ENCODE peak calls at places on chromosomes 12 and 14, in four cellular contexts. One of them, this sample, is unnamed.

GRCh38 chr12:1800646-1801284 is 19.6 kb upstream of the LRTM2 start:
- DNase-seq in IMR-90: peak; percentile 54
- DNase-seq in ascending aorta: no peak
- DNase-seq in GM12865: peak; percentile 72
- DNase-seq in this sample: no peak

GRCh38 chr14:97381309-97381708 is 584.1 kb downstream of the VRK1 start:
- DNase-seq in IMR-90: no peak
- DNase-seq in ascending aorta: no peak
- DNase-seq in GM12865: no peak
- DNase-seq in this sample: no peak

GRCh38 chr12:2636741-2637140 is 158.0 kb upstream of the FKBP4 start:
- DNase-seq in IMR-90: no peak
- DNase-seq in ascending aorta: no peak
- DNase-seq in GM12865: no peak
- DNase-seq in this sample: no peak

GRCh38 chr12:111773801-111774551 is 7.2 kb downstream of the ALDH2 start:
- DNase-seq in IMR-90: peak; percentile 97
- DNase-seq in ascending aorta: no peak
- DNase-seq in GM12865: peak; percentile 76
- DNase-seq in this sample: peak; percentile 63

GRCh38 chr14:79064200-79064599 is 894.0 kb downstream of the NRXN3 start:
- DNase-seq in IMR-90: no peak
- DNase-seq in ascending aorta: no peak
- DNase-seq in GM12865: peak; percentile 21
- DNase-seq in this sample: no peak

GRCh38 chr12:104215638-104216297 is at the start of gene TXNRD1:
- DNase-seq in IMR-90: peak; percentile 76
- DNase-seq in ascending aorta: peak; percentile 36
- DNase-seq in GM12865: peak; percentile 92
- DNase-seq in this sample: peak; percentile 67

GRCh38 chr12:110844551-110845395 is 2.0 kb upstream of the CCDC63 start:
- DNase-seq in IMR-90: no peak
- DNase-seq in ascending aorta: no peak
- DNase-seq in GM12865: no peak
- DNase-seq in this sample: peak; percentile 50

GRCh38 chr12:60666895-60667294 is 1071.1 kb downstream of the SLC16A7 start:
- DNase-seq in IMR-90: no peak
- DNase-seq in ascending aorta: no peak
- DNase-seq in GM12865: no peak
- DNase-seq in this sample: peak; percentile 2

GRCh38 chr14:20684662-20685456 is 499 bp downstream of the RNASE4 start:
- DNase-seq in IMR-90: peak; percentile 43
- DNase-seq in ascending aorta: no peak
- DNase-seq in GM12865: no peak
- DNase-seq in this sample: peak; percentile 64

GRCh38 chr14:56273151-56273550 is 154.9 kb downstream of the PELI2 start:
- DNase-seq in IMR-90: peak; percentile 59
- DNase-seq in ascending aorta: no peak
- DNase-seq in GM12865: no peak
- DNase-seq in this sample: peak; percentile 86

GRCh38 chr12:109154485-109155438 is 38.4 kb downstream of the ACACB start:
- DNase-seq in IMR-90: peak; percentile 53
- DNase-seq in ascending aorta: peak; percentile 63
- DNase-seq in GM12865: peak; percentile 81
- DNase-seq in this sample: peak; percentile 88

GRCh38 chr12:1920971-1921370 is 2.5 kb upstream of the CACNA2D4 start:
- DNase-seq in IMR-90: no peak
- DNase-seq in ascending aorta: no peak
- DNase-seq in GM12865: no peak
- DNase-seq in this sample: no peak

DNA sequence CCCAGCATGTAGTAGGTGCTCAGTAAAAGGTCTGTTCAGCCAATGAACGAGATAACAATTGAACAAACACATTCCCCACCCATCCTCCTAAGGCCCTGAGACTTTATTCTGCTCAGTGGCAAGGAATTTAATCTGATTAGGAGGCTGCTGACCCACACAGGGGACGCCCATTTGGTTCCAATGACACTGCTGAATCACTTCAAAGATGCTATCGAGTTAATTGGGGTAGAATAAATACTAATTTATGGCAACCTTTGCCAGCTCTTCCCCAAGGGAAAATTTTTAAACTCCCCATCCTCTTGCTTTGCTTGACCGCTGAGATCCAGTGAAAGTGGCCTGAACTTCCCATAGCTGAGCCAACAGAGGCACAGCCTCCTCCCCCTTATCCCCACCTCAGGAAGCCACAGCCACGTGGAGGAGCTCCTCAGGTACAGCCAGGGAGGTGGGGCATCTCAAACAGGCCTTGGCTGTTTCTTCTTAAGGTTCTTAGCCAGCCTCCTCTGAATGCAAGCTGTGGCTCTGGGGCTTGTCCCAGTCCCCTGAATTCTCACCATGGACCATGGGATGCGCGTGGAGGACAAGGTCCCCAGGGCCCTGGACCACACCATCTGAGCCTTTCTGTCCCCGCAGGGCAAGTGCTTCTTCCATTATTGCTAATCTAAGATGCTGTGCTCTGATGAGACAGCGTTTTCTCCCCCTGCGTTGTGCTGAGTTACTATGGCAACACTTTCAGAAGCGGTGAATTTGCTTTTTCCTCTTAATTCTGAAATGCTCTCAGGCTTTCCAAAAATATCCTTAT is 26.7 kb downstream of the C14orf132 start:
- DNase-seq in IMR-90: no peak
- DNase-seq in ascending aorta: no peak
- DNase-seq in GM12865: peak; percentile 54
- DNase-seq in this sample: no peak
- H3K4me3 ChIP-seq in IMR-90: no peak overlapping the region
- H3K4me3 ChIP-seq in ascending aorta: no peak overlapping the region
- H3K4me3 ChIP-seq in GM12865: no peak overlapping the region
- H3K4me3 ChIP-seq in this sample: no peak overlapping the region

DNA sequence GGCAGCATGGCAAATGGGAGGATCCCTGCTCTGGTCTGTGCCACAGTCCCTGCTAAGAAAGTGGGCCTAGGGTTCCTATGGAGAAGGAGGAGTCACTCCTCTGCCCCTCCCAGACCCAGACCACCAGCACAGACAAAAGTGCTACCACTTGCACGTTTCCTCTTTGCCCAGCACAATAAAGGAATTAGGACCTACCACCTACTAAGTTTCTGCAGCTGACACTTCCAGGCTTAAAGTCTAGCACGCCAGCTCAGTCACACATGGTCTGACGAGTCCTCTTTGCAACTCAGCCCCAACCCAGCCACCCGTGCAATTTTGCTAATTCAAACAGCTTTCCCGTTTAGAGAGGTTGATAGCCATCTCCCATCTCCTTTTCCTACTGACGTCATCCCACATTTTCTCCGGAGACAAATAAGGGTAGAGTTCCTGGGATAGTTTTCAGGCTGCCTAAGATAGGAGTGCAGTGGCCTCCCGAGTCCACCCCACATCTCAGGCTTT is 66.2 kb upstream of the PTGR2 start:
- DNase-seq in IMR-90: peak; percentile 93
- DNase-seq in ascending aorta: no peak
- DNase-seq in GM12865: peak; percentile 61
- DNase-seq in this sample: peak; percentile 88
- H3K4me3 ChIP-seq in IMR-90: peak overlapping the region; percentile 65
- H3K4me3 ChIP-seq in ascending aorta: peak overlapping the region; percentile 89
- H3K4me3 ChIP-seq in GM12865: peak overlapping the region; percentile 88
- H3K4me3 ChIP-seq in this sample: peak overlapping the region; percentile 64

GRCh38 chr12:113052326-113052725 is 4.2 kb upstream of the DTX1 start:
- DNase-seq in IMR-90: no peak
- DNase-seq in ascending aorta: no peak
- DNase-seq in GM12865: no peak
- DNase-seq in this sample: no peak
- H3K4me3 ChIP-seq in IMR-90: no peak overlapping the region
- H3K4me3 ChIP-seq in ascending aorta: no peak overlapping the region
- H3K4me3 ChIP-seq in GM12865: no peak overlapping the region
- H3K4me3 ChIP-seq in this sample: no peak overlapping the region

GRCh38 chr12:87142346-87142745 is 886.2 kb upstream of the MGAT4C start:
- DNase-seq in IMR-90: no peak
- DNase-seq in ascending aorta: no peak
- DNase-seq in GM12865: no peak
- DNase-seq in this sample: no peak

GRCh38 chr12:87141091-87141490 is 884.9 kb upstream of the MGAT4C start:
- DNase-seq in IMR-90: no peak
- DNase-seq in ascending aorta: no peak
- DNase-seq in GM12865: no peak
- DNase-seq in this sample: no peak

GRCh38 chr12:87140257-87140656 is 884.1 kb upstream of the MGAT4C start:
- DNase-seq in IMR-90: peak; percentile 62
- DNase-seq in ascending aorta: no peak
- DNase-seq in GM12865: no peak
- DNase-seq in this sample: no peak

DNA sequence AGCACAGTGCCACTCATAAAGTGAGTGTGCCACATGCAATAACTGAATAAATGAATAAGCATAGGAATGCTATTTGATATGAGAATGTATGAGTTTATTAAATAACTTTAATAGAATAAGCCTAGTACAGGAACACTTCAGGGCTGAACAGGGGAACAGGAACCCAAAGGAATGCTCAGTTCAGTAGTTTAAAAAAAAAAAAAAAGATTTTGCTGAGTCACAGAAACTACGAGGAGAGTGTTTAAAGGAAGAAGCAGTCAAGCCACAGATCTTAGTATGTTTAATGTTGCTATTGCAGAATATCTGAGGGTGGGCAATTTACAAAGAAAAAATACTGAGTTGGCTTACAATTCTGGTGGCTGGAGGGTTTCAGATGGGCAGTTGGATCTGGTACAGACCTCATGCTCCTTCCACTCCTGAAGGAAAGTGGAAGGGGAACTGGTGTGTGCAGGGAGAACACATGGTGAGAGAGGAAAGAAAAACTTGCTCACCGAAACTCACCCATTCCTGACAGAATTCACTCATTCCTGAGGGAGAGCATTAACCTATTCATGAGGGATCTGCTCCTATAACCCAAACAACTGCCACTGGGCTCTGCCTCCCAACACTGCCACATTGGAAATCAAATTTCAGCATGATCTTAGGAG is 880.3 kb upstream of the MGAT4C start:
- DNase-seq in IMR-90: peak; percentile 60
- DNase-seq in ascending aorta: no peak
- DNase-seq in GM12865: no peak
- DNase-seq in this sample: no peak
- H3K4me3 ChIP-seq in IMR-90: no peak overlapping the region
- H3K4me3 ChIP-seq in ascending aorta: no peak overlapping the region
- H3K4me3 ChIP-seq in GM12865: no peak overlapping the region
- H3K4me3 ChIP-seq in this sample: no peak overlapping the region

DNA sequence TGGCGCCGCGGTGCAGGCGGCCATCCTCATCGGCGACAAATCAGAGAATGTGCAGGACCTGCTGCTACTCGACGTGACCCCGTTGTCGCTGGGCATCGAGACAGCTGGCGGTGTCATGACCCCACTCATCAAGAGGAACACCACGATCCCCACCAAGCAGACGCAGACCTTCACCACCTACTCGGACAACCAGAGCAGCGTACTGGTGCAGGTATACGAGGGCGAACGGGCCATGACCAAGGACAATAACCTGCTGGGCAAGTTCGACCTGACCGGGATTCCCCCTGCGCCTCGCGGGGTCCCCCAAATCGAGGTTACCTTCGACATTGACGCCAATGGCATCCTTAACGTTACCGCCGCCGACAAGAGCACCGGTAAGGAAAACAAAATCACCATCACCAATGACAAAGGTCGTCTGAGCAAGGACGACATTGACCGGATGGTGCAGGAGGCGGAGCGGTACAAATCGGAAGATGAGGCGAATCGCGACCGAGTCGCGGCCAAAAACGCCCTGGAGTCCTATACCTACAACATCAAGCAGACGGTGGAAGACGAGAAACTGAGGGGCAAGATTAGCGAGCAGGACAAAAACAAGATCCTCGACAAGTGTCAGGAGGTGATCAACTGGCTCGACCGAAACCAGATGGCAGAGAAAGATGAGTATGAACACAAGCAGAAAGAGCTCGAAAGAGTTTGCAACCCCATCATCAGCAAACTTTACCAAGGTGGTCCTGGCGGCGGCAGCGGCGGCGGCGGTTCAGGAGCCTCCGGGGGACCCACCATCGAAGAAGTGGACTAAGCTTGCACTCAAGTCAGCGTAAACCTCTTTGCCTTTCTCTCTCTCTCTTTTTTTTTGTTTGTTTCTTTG is 1.7 kb downstream of the HSPA2 start:
- DNase-seq in IMR-90: no peak
- DNase-seq in ascending aorta: no peak
- DNase-seq in GM12865: no peak
- DNase-seq in this sample: no peak
- H3K4me3 ChIP-seq in IMR-90: peak overlapping the region; percentile 67
- H3K4me3 ChIP-seq in ascending aorta: peak overlapping the region; percentile 51
- H3K4me3 ChIP-seq in GM12865: no peak overlapping the region
- H3K4me3 ChIP-seq in this sample: peak overlapping the region; percentile 62

DNA sequence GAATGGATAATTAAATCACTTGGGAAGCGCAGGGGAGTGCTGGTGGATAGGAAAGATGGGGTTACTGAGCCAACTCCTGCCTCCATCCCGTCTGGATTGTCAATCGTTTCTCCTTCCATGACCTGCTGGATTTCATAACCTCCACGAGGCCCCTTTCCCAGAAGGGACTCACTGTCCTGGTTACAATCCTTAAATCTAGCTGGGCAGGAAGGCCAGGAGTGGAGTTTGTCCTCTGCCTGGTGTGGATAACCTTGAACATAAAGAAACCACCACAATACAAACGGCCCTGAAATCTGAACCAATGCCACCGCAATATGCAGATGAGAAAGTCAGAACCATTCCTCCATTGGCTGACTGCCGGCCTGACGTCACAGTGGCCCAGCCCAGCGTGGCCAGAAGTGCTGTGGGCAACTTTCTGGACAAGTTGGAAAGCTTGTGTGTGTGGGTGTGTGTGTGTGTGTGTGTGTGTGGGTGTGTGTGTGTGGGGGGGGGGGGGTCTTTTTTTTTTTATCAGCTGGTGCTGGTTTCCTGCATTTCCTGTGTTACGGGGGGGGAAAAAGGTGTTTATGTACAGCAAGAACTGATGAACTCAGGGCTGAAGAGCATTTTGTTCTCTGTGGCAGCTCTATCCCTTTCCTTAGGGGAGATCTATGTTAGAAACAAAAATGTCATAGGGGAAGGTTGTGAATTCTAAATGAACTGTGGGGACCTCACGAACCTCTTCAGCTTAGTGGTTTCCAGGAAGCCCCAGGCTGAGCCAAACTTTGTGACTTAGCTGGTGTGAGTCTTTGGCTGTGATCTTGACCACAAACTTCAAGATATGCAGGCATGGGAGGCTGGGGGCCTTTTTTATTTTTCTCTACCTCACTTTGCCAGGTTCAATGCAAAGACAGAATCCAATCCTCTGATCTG is 81.6 kb upstream of the MED13L start:
- DNase-seq in IMR-90: peak; percentile 94
- DNase-seq in ascending aorta: peak; percentile 66
- DNase-seq in GM12865: peak; percentile 77
- DNase-seq in this sample: peak; percentile 96
- H3K4me3 ChIP-seq in IMR-90: no peak overlapping the region
- H3K4me3 ChIP-seq in ascending aorta: no peak overlapping the region
- H3K4me3 ChIP-seq in GM12865: no peak overlapping the region
- H3K4me3 ChIP-seq in this sample: peak overlapping the region; percentile 14

This sample was measured in foreskin fibroblast.